ENCODE peak calls at places on chromosomes 12 and 14, in nine cellular contexts. K, A, I, E, O, M, Y, V and F are unnamed samples.

GRCh38 chr12:57726884-57727757 is 11.4 kb downstream of the AGAP2 start:
- DNase-seq in K (peak), Y (peak), I (peak), V (no peak), O (no peak), M (no peak), A (no peak), E (peak), F (no peak)

GRCh38 chr14:76784881-76785280 is 23.6 kb downstream of the VASH1 start:
- DNase-seq in I (peak), V (peak), M (no peak), E (peak), K (peak), Y (peak), O (peak), A (peak), F (peak)

GRCh38 chr14:57508756-57509155 is 15.1 kb upstream of the CCDC198 start:
- DNase-seq in E (no peak), K (no peak), O (no peak), V (no peak), A (no peak), M (no peak), I (no peak), Y (no peak), F (no peak)

GRCh38 chr12:108565976-108566375 is 3.6 kb downstream of the ISCU start:
- DNase-seq in O (peak), A (peak), M (no peak), V (no peak), K (no peak), Y (peak), E (peak), I (peak), F (peak)

GRCh38 chr14:55448146-55448614 is 7.8 kb upstream of the TBPL2 start:
- DNase-seq in Y (peak), A (no peak), V (no peak), K (no peak), O (no peak), I (peak), E (no peak), M (peak), F (no peak)

GRCh38 chr12:3071107-3071506 is 6.1 kb upstream of the TSPAN9 start:
- DNase-seq in M (no peak), I (no peak), K (no peak), V (no peak), E (no peak), Y (no peak), A (no peak), O (no peak), F (no peak)

GRCh38 chr12:25187781-25188180 is 7.2 kb downstream of the DNAI7 start:
- DNase-seq in O (no peak), I (peak), K (no peak), V (no peak), A (no peak), M (peak), Y (no peak), E (no peak), F (no peak)

GRCh38 chr14:61756135-61756534 is 6.1 kb upstream of the SNAPC1 start:
- DNase-seq in K (no peak), I (peak), A (no peak), O (no peak), E (no peak), M (no peak), V (no peak), Y (no peak), F (no peak)

GRCh38 chr12:97794335-97794734 is 331.7 kb downstream of the RMST start:
- DNase-seq in A (no peak), E (no peak), M (no peak), V (no peak), Y (no peak), I (no peak), O (no peak), K (no peak), F (no peak)

GRCh38 chr14:70808023-70808401 is 1.3 kb downstream of the MAP3K9 start:
- DNase-seq in Y (no peak), V (no peak), M (no peak), K (peak), A (peak), I (no peak), O (peak), E (no peak), F (no peak)

GRCh38 chr14:96204151-96205058 is at the start of gene BDKRB2:
- DNase-seq in E (no peak), V (peak), Y (peak), O (no peak), A (no peak), I (peak), K (peak), M (peak), F (peak)

GRCh38 chr14:54672688-54673087 is 105.8 kb downstream of the SAMD4A start:
- DNase-seq in O (no peak), V (no peak), A (no peak), E (no peak), Y (no peak), M (no peak), I (no peak), K (no peak), F (no peak)

GRCh38 chr12:32305163-32305562 is 94.2 kb upstream of the FGD4 start:
- DNase-seq in K (no peak), Y (no peak), I (peak), O (no peak), A (no peak), V (no peak), E (no peak), M (no peak), F (no peak)

GRCh38 chr12:92218394-92219077 is 72.9 kb upstream of the BTG1 start:
- DNase-seq in Y (no peak), M (no peak), O (no peak), V (no peak), K (no peak), E (no peak), A (no peak), I (peak), F (no peak)

GRCh38 chr12:49673446-49674317 is 33.5 kb downstream of the FMNL3 start:
- DNase-seq in M (peak), Y (peak), E (no peak), A (no peak), I (peak), V (peak), O (no peak), K (peak), F (peak)

GRCh38 chr12:4450551-4451112 is 5.0 kb upstream of the FGF6 start:
- DNase-seq in O (no peak), I (no peak), V (no peak), A (no peak), E (no peak), Y (no peak), K (peak), M (no peak), F (peak)

GRCh38 chr12:72925716-72926115 is 653.5 kb downstream of the TRHDE start:
- DNase-seq in M (no peak), A (no peak), K (no peak), I (no peak), Y (no peak), O (no peak), E (no peak), V (no peak), F (no peak)

GRCh38 chr14:97866664-97867063 is 1069.5 kb downstream of the VRK1 start:
- DNase-seq in V (no peak), O (no peak), M (no peak), E (no peak), Y (no peak), A (no peak), K (no peak), I (no peak), F (no peak)

GRCh38 chr12:122304924-122305323 is 38.6 kb upstream of the VPS33A start:
- DNase-seq in V (no peak), I (no peak), E (no peak), M (no peak), Y (no peak), A (no peak), K (no peak), O (no peak), F (no peak)

GRCh38 chr12:49233842-49234526 is 30.9 kb upstream of the TUBA1C start:
- DNase-seq in K (no peak), M (no peak), V (no peak), E (peak), Y (peak), A (no peak), I (no peak), O (no peak), F (no peak)

GRCh38 chr12:114408881-114409795 is 3.2 kb upstream of the TBX5 start:
- DNase-seq in V (peak), Y (no peak), O (no peak), K (peak), A (no peak), I (peak), E (no peak), M (no peak), F (peak)

GRCh38 chr12:22981711-22982110 is 356.7 kb downstream of the ETNK1 start:
- DNase-seq in E (no peak), V (no peak), M (no peak), K (no peak), A (no peak), Y (no peak), I (peak), O (no peak), F (no peak)

GRCh38 chr12:90229771-90230170 is 521.1 kb upstream of the ATP2B1 start:
- DNase-seq in V (peak), A (no peak), K (no peak), I (peak), Y (no peak), E (no peak), M (no peak), O (no peak), F (no peak)

GRCh38 chr12:63103489-63104131 is 47.4 kb downstream of the AVPR1A start:
- DNase-seq in E (no peak), V (no peak), K (no peak), I (peak), O (no peak), Y (no peak), A (no peak), M (no peak), F (no peak)

GRCh38 chr14:67857778-67858350 is 38.3 kb downstream of the RAD51B start:
- DNase-seq in Y (no peak), I (no peak), E (no peak), A (no peak), M (no peak), K (peak), O (no peak), V (no peak), F (no peak)

GRCh38 chr12:31089072-31089471 is 15.4 kb downstream of the DDX11 start:
- DNase-seq in O (no peak), I (no peak), V (no peak), A (no peak), K (no peak), Y (no peak), M (no peak), E (no peak), F (peak)

GRCh38 chr12:43038991-43039390 is 449.4 kb upstream of the PRICKLE1 start:
- DNase-seq in O (no peak), Y (no peak), M (no peak), E (no peak), A (no peak), I (no peak), K (no peak), V (no peak), F (no peak)